ENCODE peak calls at places on chromosomes 1 and 21, in eight cellular contexts. K, F, S, M, N, C, D and U are unnamed samples.
A peak's percentile ranks its signal among the peaks of the same experiment; 100 is the strongest.

GRCh38 chr1:56540467-56540866 is 38.9 kb downstream of the PLPP3 start:
- DNase-seq in M (no peak), C (no peak), D (no peak), N (no peak), S (no peak), F (no peak), K (no peak), U (no peak)

GRCh38 chr1:20469406-20470076 is 16.5 kb downstream of the CAMK2N1 start:
- DNase-seq in S (no peak), F (no peak), M (no peak), D (no peak), C (no peak), N (no peak), K (no peak), U (no peak)

GRCh38 chr1:173137116-173137515 is 70.0 kb downstream of the TNFSF4 start:
- DNase-seq in F (no peak), K (no peak), S (peak; percentile 22), D (no peak), M (no peak), C (no peak), N (no peak), U (no peak)

GRCh38 chr1:82377201-82377884 is 576.6 kb downstream of the ADGRL2 start:
- DNase-seq in F (no peak), D (peak; percentile 18), S (peak; percentile 67), C (no peak), N (no peak), M (no peak), K (no peak), U (no peak)

GRCh38 chr1:9861371-9861770 is 37.6 kb upstream of the CLSTN1 start:
- DNase-seq in M (no peak), K (no peak), S (no peak), C (no peak), F (no peak), N (peak; percentile 59), D (no peak), U (no peak)

GRCh38 chr1:208909011-208909410 is 664.8 kb upstream of the PLXNA2 start:
- DNase-seq in M (no peak), D (no peak), F (no peak), N (no peak), S (no peak), C (no peak), K (no peak), U (no peak)

GRCh38 chr1:90717665-90718410 is 736 bp upstream of the BARHL2 start:
- DNase-seq in D (peak; percentile 51), K (peak; percentile 97), F (no peak), C (peak; percentile 83), M (peak; percentile 42), S (no peak), N (peak; percentile 86), U (no peak)

GRCh38 chr21:19322360-19322759 is 918.8 kb upstream of the TMPRSS15 start:
- DNase-seq in S (no peak), M (no peak), D (no peak), N (no peak), C (no peak), F (no peak), K (no peak), U (no peak)

GRCh38 chr1:198677027-198677426 is 38.2 kb downstream of the PTPRC start:
- DNase-seq in F (no peak), D (no peak), M (no peak), S (no peak), N (no peak), C (no peak), K (no peak), U (no peak)

DNA sequence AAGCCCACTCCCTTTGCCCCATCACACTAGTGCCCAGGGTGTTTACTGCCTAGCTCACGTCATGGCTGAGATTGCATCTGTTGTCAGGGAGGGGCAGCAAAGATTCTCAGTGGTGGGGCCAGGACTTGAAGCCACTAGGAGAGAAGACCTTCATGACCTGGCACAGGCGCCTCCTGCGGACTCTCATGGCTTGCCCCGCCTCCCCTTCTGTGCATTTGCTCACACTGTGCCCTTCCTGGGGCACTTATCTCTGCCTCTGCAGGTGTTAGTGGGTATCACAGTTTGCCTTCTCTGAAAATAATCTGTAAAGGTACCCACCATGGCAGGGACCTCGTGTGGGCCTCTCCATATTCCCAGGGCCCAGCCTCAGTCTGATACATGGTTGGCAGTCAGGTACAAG is 20.1 kb downstream of the PTPRU start:
- DNase-seq in F (no peak), C (no peak), M (no peak), N (no peak), K (no peak), D (no peak), S (no peak), U (no peak)
- H3K27me3 ChIP-seq in F (peaks cover 20% of the 10 kb centered on the region), C (no peaks in the 10 kb centered on the region), M (peaks cover 29% of the 10 kb centered on the region), N (peaks cover 7% of the 10 kb centered on the region), K (no peaks in the 10 kb centered on the region), D (no peaks in the 10 kb centered on the region), S (no peaks in the 10 kb centered on the region), U (peaks cover 11% of the 10 kb centered on the region)

GRCh38 chr21:44984428-44984791 is 44.6 kb downstream of the SLX9 start:
- DNase-seq in M (no peak), D (no peak), K (no peak), C (peak; percentile 71), N (no peak), F (no peak), S (no peak), U (no peak)
- H3K27ac ChIP-seq in M (no peak overlapping the region), D (no peak overlapping the region), K (no peak overlapping the region), C (no peak overlapping the region), N (no peak overlapping the region), F (no peak overlapping the region), S (no peak overlapping the region), U (no peak overlapping the region)

GRCh38 chr1:248380854-248381253 is 5.3 kb downstream of the OR2T6 start:
- DNase-seq in N (no peak), C (no peak), D (no peak), M (no peak), F (no peak), S (no peak), K (no peak), U (no peak)
- H3K9me3 ChIP-seq in N (peaks cover 46% of the 10 kb centered on the region), C (no peaks in the 10 kb centered on the region), D (peaks cover 3% of the 10 kb centered on the region), M (no peaks in the 10 kb centered on the region), F (no peaks in the 10 kb centered on the region), S (peaks cover 6% of the 10 kb centered on the region), K (no peaks in the 10 kb centered on the region), U (no peaks in the 10 kb centered on the region)

DNA sequence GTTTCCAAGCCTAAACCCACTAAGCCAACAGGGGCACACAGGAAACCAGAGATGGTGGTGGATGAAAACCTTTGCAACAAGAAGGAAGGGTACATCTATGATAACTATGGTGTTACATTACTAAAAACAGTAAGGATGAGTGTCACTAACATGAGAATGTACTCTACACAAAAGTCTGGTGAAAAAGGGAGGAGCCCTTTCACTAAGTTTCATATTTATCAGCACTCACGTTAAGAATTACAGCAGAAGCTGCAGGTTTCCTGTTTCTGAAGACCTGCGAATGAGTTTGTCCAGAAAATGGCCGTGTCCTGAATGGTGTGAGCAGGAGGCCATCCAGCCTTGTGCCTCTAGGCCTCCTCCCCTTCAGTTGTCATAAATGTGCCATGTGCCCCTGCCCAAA is 17.8 kb downstream of the ABCG1 start:
- DNase-seq in S (no peak), N (no peak), D (no peak), K (no peak), F (no peak), C (no peak), M (no peak), U (peak; percentile 45)
- H3K27me3 ChIP-seq in S (no peaks in the 10 kb centered on the region), N (peaks cover 8% of the 10 kb centered on the region), D (no peaks in the 10 kb centered on the region), K (no peaks in the 10 kb centered on the region), F (no peaks in the 10 kb centered on the region), C (peaks cover 6% of the 10 kb centered on the region), M (no peaks in the 10 kb centered on the region), U (no peaks in the 10 kb centered on the region)

DNA sequence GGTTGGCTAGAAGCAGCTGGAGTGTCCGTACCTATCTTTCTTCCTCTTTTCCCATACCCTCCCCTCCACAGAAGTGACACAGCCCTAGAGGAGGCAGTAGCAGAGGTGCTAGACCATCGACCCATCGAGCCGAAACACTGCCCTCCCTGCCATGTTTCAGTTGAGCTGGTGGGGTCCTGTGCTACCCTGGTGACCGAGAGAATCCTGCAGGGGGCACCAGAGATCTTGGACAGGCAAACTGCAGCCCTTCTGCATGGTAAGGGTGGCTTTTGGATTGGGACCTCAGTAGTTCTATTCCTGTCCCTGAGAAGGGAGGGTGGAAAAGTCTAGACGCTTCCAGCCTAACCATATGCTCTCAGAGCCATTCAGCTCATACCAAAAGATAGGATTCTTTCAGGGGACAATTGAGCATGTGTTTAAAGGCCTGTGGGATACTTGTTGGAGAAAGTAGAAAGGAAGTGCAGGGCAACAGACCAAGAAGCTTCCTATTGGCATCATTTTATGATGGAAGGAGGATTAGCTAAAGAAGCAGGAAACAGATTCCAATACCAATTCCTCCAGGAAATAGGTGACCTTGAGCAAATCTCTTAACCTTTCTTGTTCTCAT is 11.7 kb upstream of the BNIPL start:
- DNase-seq in S (peak; percentile 46), K (peak; percentile 84), D (peak; percentile 79), F (peak; percentile 91), N (peak; percentile 92), M (peak; percentile 85), C (peak; percentile 80), U (peak; percentile 86)
- H3K27ac ChIP-seq in S (no peak overlapping the region), K (no peak overlapping the region), D (no peak overlapping the region), F (peak overlapping the region; percentile 31), N (no peak overlapping the region), M (peak overlapping the region; percentile 52), C (no peak overlapping the region), U (no peak overlapping the region)

GRCh38 chr1:228242313-228242864 is 34.5 kb downstream of the OBSCN start:
- DNase-seq in S (no peak), C (no peak), F (no peak), K (no peak), M (no peak), D (no peak), N (no peak), U (no peak)

GRCh38 chr1:228241259-228241658 is 33.4 kb downstream of the OBSCN start:
- DNase-seq in F (no peak), D (no peak), S (no peak), N (no peak), K (no peak), M (no peak), C (no peak), U (no peak)

GRCh38 chr1:228238461-228238860 is 30.6 kb downstream of the OBSCN start:
- DNase-seq in N (no peak), F (no peak), D (no peak), C (no peak), S (no peak), M (no peak), K (no peak), U (no peak)

GRCh38 chr1:228243093-228243492 is 35.2 kb downstream of the OBSCN start:
- DNase-seq in K (no peak), N (no peak), D (no peak), F (no peak), C (no peak), S (no peak), M (no peak), U (no peak)

GRCh38 chr1:228240411-228241240 is 32.8 kb downstream of the OBSCN start:
- DNase-seq in F (no peak), D (no peak), S (no peak), C (no peak), M (no peak), N (no peak), K (no peak), U (no peak)
- H3K9me3 ChIP-seq in F (peaks cover 27% of the 10 kb centered on the region), D (peaks cover 25% of the 10 kb centered on the region), S (peaks cover 31% of the 10 kb centered on the region), C (peaks cover 22% of the 10 kb centered on the region), M (peaks cover 15% of the 10 kb centered on the region), N (peaks cover 36% of the 10 kb centered on the region), K (peaks cover 56% of the 10 kb centered on the region), U (peaks cover 23% of the 10 kb centered on the region)

GRCh38 chr21:36688324-36688723 is 10.6 kb upstream of the SIM2 start:
- DNase-seq in M (no peak), K (no peak), S (no peak), C (no peak), F (no peak), D (no peak), N (no peak), U (no peak)
- H3K27me3 ChIP-seq in M (peaks cover 99% of the 10 kb centered on the region), K (no peaks in the 10 kb centered on the region), S (peaks cover 31% of the 10 kb centered on the region), C (peaks cover 71% of the 10 kb centered on the region), F (peaks cover 71% of the 10 kb centered on the region), D (peaks cover 86% of the 10 kb centered on the region), N (peaks cover 42% of the 10 kb centered on the region), U (peaks cover 29% of the 10 kb centered on the region)

GRCh38 chr1:246567258-246568235 is 1.3 kb downstream of the CNST start:
- DNase-seq in N (no peak), K (peak; percentile 49), C (peak; percentile 24), D (peak; percentile 35), S (peak; percentile 62), F (no peak), M (no peak), U (no peak)
- H3K27ac ChIP-seq in N (no peak overlapping the region), K (peak overlapping the region; percentile 78), C (peak overlapping the region; percentile 97), D (peak overlapping the region; percentile 86), S (peak overlapping the region; percentile 70), F (peak overlapping the region; percentile 95), M (peak overlapping the region; percentile 98), U (peak overlapping the region; percentile 78)